ENCODE peak calls at places on chromosomes 13 and 19, in four cellular contexts. L is BJ, X is tibial artery, B is endothelial cell. C is an unnamed sample.

GRCh38 chr19:6402834-6403608 is 10.1 kb upstream of the GTF2F1 start:
- DNase-seq in L (peak), X (no peak), B (no peak), C (peak)

GRCh38 chr19:4115050-4115817 is 8.7 kb downstream of the MAP2K2 start:
- DNase-seq in L (no peak), X (no peak), B (no peak), C (no peak)

GRCh38 chr13:43046259-43046658 is 22.9 kb downstream of the DNAJC15 start:
- DNase-seq in L (no peak), X (no peak), B (no peak), C (no peak)

GRCh38 chr13:101892296-101892695 is 439.8 kb downstream of the ITGBL1 start:
- DNase-seq in X (no peak), L (no peak), B (no peak), C (peak)

GRCh38 chr19:14686411-14686810 is 3.4 kb upstream of the ZNF333 start:
- DNase-seq in B (no peak), L (no peak), X (no peak), C (no peak)

GRCh38 chr13:43030548-43030947 is 7.2 kb downstream of the DNAJC15 start:
- DNase-seq in B (no peak), X (no peak), L (no peak), C (no peak)

GRCh38 chr19:4354282-4354681 is 10.9 kb downstream of the MPND start:
- DNase-seq in X (no peak), B (no peak), L (no peak), C (no peak)

GRCh38 chr19:1672038-1672768 is 19.8 kb upstream of the TCF3 start:
- DNase-seq in X (no peak), B (peak), L (no peak), C (no peak)

GRCh38 chr13:38350114-38350617 is 515 bp downstream of the UFM1 start:
- DNase-seq in X (peak), L (no peak), B (peak), C (peak)

GRCh38 chr19:2491130-2491801 is 15.3 kb downstream of the GADD45B start:
- DNase-seq in B (no peak), L (no peak), X (no peak), C (peak)

GRCh38 chr19:56153507-56153906 is 12.4 kb downstream of the ZNF444 start:
- DNase-seq in L (no peak), B (peak), X (no peak), C (no peak)

GRCh38 chr19:56152644-56153043 is 11.6 kb downstream of the ZNF444 start:
- DNase-seq in B (no peak), L (no peak), X (no peak), C (no peak)

GRCh38 chr19:56156768-56157167 is 15.7 kb downstream of the ZNF444 start:
- DNase-seq in B (no peak), L (no peak), X (no peak), C (no peak)

GRCh38 chr19:56158170-56158757 is 17.2 kb downstream of the ZNF444 start:
- DNase-seq in L (no peak), B (no peak), X (no peak), C (no peak)

GRCh38 chr19:56155124-56155687 is 14.1 kb downstream of the ZNF444 start:
- DNase-seq in L (no peak), B (peak), X (no peak), C (no peak)
- TF ChIP-seq CTCF in L (peak), B (peak), X (no peak), C (peak)

DNA sequence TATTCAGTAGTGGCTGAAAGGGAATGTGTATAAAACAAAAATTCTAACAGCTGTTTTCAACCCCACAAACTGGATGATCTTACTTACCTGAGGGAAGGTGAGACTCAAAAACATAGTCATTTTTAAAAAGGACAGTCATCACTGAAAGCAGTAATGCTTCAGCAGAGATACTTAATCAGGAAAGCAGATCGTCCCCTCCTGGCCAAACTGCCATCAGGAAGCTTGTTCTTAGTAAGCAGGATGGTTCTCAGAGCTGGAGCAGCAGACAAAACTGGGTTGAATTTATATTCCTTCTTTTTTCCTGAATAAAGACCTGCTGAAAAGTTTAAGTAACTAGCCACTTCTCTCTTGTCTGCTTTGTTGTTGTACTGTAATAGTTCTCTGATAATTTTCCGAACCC is 1156.5 kb downstream of the OLFM4 start:
- DNase-seq in B (no peak), L (no peak), X (no peak), C (no peak)
- TF ChIP-seq CTCF in B (no peak), L (no peak), X (no peak), C (no peak)

GRCh38 chr13:75685239-75685697 is 49.1 kb downstream of the LMO7 start:
- DNase-seq in L (peak), X (no peak), B (no peak), C (peak)
- TF ChIP-seq CTCF in L (peak), X (no peak), B (no peak), C (peak)

DNA sequence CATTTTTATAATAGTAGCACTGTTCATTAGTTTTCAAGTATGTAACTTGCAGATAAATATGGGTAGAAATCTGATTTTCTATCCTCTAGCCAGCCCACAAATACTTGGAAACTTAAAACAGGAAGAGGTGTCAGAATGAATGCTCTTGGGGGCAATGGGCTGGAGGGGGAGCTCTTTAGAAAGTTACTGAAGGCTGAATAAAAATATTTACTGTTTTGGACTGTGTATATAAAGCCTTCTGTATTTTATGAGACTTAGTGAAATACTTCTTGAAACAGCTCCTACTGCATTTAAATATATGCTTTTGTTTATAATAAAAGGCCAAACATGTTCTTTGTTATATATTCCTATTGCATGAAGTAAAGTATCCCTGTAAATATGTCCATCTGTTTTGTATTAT is 138.8 kb downstream of the RGCC start:
- DNase-seq in L (no peak), B (no peak), X (no peak), C (no peak)
- TF ChIP-seq CTCF in L (peak), B (no peak), X (no peak), C (peak)

GRCh38 chr13:27976362-27977177 is 7.5 kb upstream of the CDX2 start:
- DNase-seq in B (no peak), X (no peak), L (no peak), C (no peak)

GRCh38 chr13:27975579-27976361 is 6.7 kb upstream of the CDX2 start:
- DNase-seq in X (no peak), B (no peak), L (no peak), C (no peak)

GRCh38 chr13:27978301-27978968 is 9.3 kb upstream of the CDX2 start:
- DNase-seq in B (no peak), X (no peak), L (no peak), C (no peak)

GRCh38 chr13:27979001-27979643 is 9.4 kb downstream of the URAD start:
- DNase-seq in L (no peak), B (no peak), X (no peak), C (no peak)

GRCh38 chr13:27977476-27978300 is 8.6 kb upstream of the CDX2 start:
- DNase-seq in L (no peak), X (no peak), B (no peak), C (no peak)
- TF ChIP-seq CTCF in L (no peak), X (no peak), B (no peak), C (no peak)